ENCODE peak calls at places on chromosomes 12 and 14, in four cellular contexts. N is HEK293T, O is K562, R is HepG2. Z is an unnamed sample.

GRCh38 chr14:24307156-24307574 is 612 bp downstream of the CIDEB start:
- DNase-seq in N (no peak), O (no peak), R (no peak), Z (no peak)

GRCh38 chr12:80116735-80117134 is 17.4 kb downstream of the OTOGL start:
- DNase-seq in N (no peak), O (no peak), R (no peak), Z (no peak)

GRCh38 chr12:113594967-113595366 is 123.3 kb upstream of the LHX5 start:
- DNase-seq in N (no peak), O (no peak), R (no peak), Z (no peak)

GRCh38 chr12:47417146-47417545 is 288.7 kb downstream of the RPAP3 start:
- DNase-seq in N (no peak), O (no peak), R (no peak), Z (no peak)

GRCh38 chr14:91996951-91997371 is 42.9 kb downstream of the TRIP11 start:
- DNase-seq in N (peak; percentile 27), O (peak; percentile 14), R (peak; percentile 48), Z (no peak)

GRCh38 chr12:70709022-70709421 is 71.8 kb upstream of the PTPRB start:
- DNase-seq in N (no peak), O (no peak), R (no peak), Z (no peak)

GRCh38 chr14:73591690-73592448 is at the start of gene ACOT4:
- DNase-seq in N (no peak), O (no peak), R (no peak), Z (no peak)

GRCh38 chr12:50401383-50402155 is 884 bp downstream of the LARP4 start:
- DNase-seq in N (no peak), O (no peak), R (no peak), Z (no peak)

GRCh38 chr12:19285793-19286448 is 153.4 kb upstream of the AEBP2 start:
- DNase-seq in N (no peak), O (no peak), R (peak; percentile 21), Z (no peak)

GRCh38 chr12:108551556-108551955 is 9.4 kb downstream of the SART3 start:
- DNase-seq in N (no peak), O (no peak), R (no peak), Z (no peak)

GRCh38 chr14:103314496-103315277 is 19.4 kb upstream of the EIF5 start:
- DNase-seq in N (no peak), O (peak; percentile 61), R (peak; percentile 23), Z (no peak)

GRCh38 chr12:105317942-105318614 is 12.4 kb upstream of the C12orf75 start:
- DNase-seq in N (no peak), O (no peak), R (peak; percentile 90), Z (no peak)

GRCh38 chr12:124346425-124347168 is 51.7 kb downstream of the RFLNA start:
- DNase-seq in N (no peak), O (no peak), R (no peak), Z (no peak)

GRCh38 chr12:57239587-57240068 is 10.1 kb downstream of the SHMT2 start:
- DNase-seq in N (no peak), O (no peak), R (no peak), Z (no peak)

GRCh38 chr12:127558363-127558762 is 708.6 kb upstream of the TMEM132C start:
- DNase-seq in N (no peak), O (no peak), R (no peak), Z (no peak)

GRCh38 chr14:72751276-72752033 is 142.4 kb downstream of the DPF3 start:
- DNase-seq in N (no peak), O (no peak), R (no peak), Z (no peak)

GRCh38 chr14:59406454-59407245 is 58.5 kb downstream of the GPR135 start:
- DNase-seq in N (no peak), O (no peak), R (peak; percentile 66), Z (no peak)

GRCh38 chr12:92955997-92956663 is 27.0 kb upstream of the EEA1 start:
- DNase-seq in N (no peak), O (no peak), R (no peak), Z (no peak)

GRCh38 chr12:59381106-59381505 is 214.7 kb upstream of the SLC16A7 start:
- DNase-seq in N (no peak), O (no peak), R (no peak), Z (no peak)

GRCh38 chr12:41089438-41089837 is 98.7 kb upstream of the PDZRN4 start:
- DNase-seq in N (no peak), O (no peak), R (no peak), Z (no peak)

GRCh38 chr12:82672811-82673495 is 13.8 kb upstream of the TMTC2 start:
- DNase-seq in N (no peak), O (no peak), R (no peak), Z (no peak)

GRCh38 chr12:58105225-58106119 is 164.1 kb downstream of the ATP23 start:
- DNase-seq in N (no peak), O (no peak), R (no peak), Z (no peak)

GRCh38 chr12:122641976-122642375 is 61.2 kb downstream of the HCAR2 start:
- DNase-seq in N (no peak), O (no peak), R (no peak), Z (no peak)

GRCh38 chr14:86858043-86858442 is 1134.9 kb downstream of the GALC start:
- DNase-seq in N (no peak), O (no peak), R (no peak), Z (no peak)

GRCh38 chr12:53935562-53936341 is 2.9 kb upstream of the HOXC13 start:
- DNase-seq in N (no peak), O (no peak), R (no peak), Z (no peak)

GRCh38 chr12:132503611-132504204 is 13.8 kb downstream of the FBRSL1 start:
- DNase-seq in N (no peak), O (no peak), R (no peak), Z (no peak)

GRCh38 chr14:64337901-64338615 is 43.9 kb upstream of the ESR2 start:
- DNase-seq in N (peak; percentile 57), O (peak; percentile 20), R (peak; percentile 47), Z (no peak)

GRCh38 chr14:60561845-60562746 is 53.1 kb downstream of the SIX6 start:
- DNase-seq in N (peak; percentile 69), O (peak; percentile 20), R (peak; percentile 45), Z (peak; percentile 19)

GRCh38 chr14:68949236-68949965 is 29.7 kb downstream of the ACTN1 start:
- DNase-seq in N (no peak), O (no peak), R (no peak), Z (no peak)

GRCh38 chr14:68946423-68946822 is 32.7 kb downstream of the ACTN1 start:
- DNase-seq in N (no peak), O (no peak), R (no peak), Z (no peak)

GRCh38 chr14:68948686-68949085 is 30.4 kb downstream of the ACTN1 start:
- DNase-seq in N (no peak), O (no peak), R (no peak), Z (no peak)

GRCh38 chr14:68945585-68946289 is 33.4 kb downstream of the ACTN1 start:
- DNase-seq in N (no peak), O (peak; percentile 53), R (peak; percentile 72), Z (no peak)

GRCh38 chr14:68947802-68948201 is 31.3 kb downstream of the ACTN1 start:
- DNase-seq in N (no peak), O (no peak), R (no peak), Z (no peak)
- TF ChIP-seq FOXK2 in N (no peak), O (no peak), R (no peak), Z (no peak)

GRCh38 chr14:32635103-32635719 is 303.5 kb upstream of the NPAS3 start:
- DNase-seq in N (no peak), O (no peak), R (no peak), Z (no peak)
- TF ChIP-seq TARDBP in N (no peak), O (no peak), R (no peak), Z (no peak)

GRCh38 chr12:31002361-31002725 is 71.3 kb upstream of the DDX11 start:
- DNase-seq in N (no peak), O (no peak), R (no peak), Z (no peak)

GRCh38 chr12:31004666-31005065 is 69.0 kb upstream of the DDX11 start:
- DNase-seq in N (no peak), O (no peak), R (no peak), Z (no peak)

GRCh38 chr12:31002999-31003398 is 70.7 kb upstream of the DDX11 start:
- DNase-seq in N (no peak), O (no peak), R (no peak), Z (peak; percentile 23)

GRCh38 chr12:31005256-31005943 is 68.3 kb upstream of the DDX11 start:
- DNase-seq in N (no peak), O (no peak), R (no peak), Z (no peak)

GRCh38 chr12:31003861-31004640 is 69.6 kb upstream of the DDX11 start:
- DNase-seq in N (no peak), O (no peak), R (no peak), Z (no peak)
- TF ChIP-seq FOXK2 in N (no peak), O (no peak), R (no peak), Z (no peak)

GRCh38 chr14:105838591-105839424 is 312.4 kb downstream of the TMEM121 start:
- DNase-seq in N (no peak), O (no peak), R (no peak), Z (no peak)
- TF ChIP-seq TARDBP in N (no peak), O (no peak), R (no peak), Z (no peak)

GRCh38 chr12:30687265-30687986 is 8.2 kb downstream of the IPO8 start:
- DNase-seq in N (no peak), O (no peak), R (peak; percentile 8), Z (no peak)
- TF ChIP-seq FOXK2 in N (no peak), O (no peak), R (no peak), Z (no peak)

DNA sequence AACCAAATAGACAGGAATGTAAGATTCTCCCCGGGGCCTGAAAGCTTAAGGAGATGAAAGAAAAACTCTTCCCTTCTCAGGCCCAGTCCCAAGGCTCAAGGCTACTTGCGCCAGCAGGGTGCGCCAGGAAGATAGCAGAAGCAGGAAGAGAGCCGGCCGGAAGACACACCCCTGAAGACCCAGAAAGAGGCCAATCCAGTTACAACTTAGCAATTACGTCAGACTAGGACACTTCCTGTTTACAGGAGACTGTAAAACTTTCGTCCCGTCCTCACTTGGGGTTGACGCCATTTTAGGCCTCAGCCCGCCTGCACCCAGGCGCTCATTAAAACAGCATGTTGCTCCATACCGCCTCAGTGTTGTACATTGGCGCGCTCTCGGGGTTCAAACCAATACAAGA is 9.4 kb downstream of the COX16 start:
- DNase-seq in N (no peak), O (no peak), R (no peak), Z (no peak)
- TF ChIP-seq TARDBP in N (no peak), O (no peak), R (no peak), Z (no peak)

GRCh38 chr12:7638764-7639570 is 26.7 kb downstream of the APOBEC1 start:
- DNase-seq in N (peak; percentile 74), O (peak; percentile 66), R (peak; percentile 73), Z (peak; percentile 40)

GRCh38 chr12:7645395-7646177 is 20.1 kb downstream of the APOBEC1 start:
- DNase-seq in N (peak; percentile 26), O (peak; percentile 25), R (peak; percentile 6), Z (no peak)

GRCh38 chr12:7642287-7642686 is 23.4 kb downstream of the APOBEC1 start:
- DNase-seq in N (no peak), O (no peak), R (peak; percentile 9), Z (no peak)

GRCh38 chr12:7646178-7646475 is 19.6 kb downstream of the APOBEC1 start:
- DNase-seq in N (no peak), O (no peak), R (no peak), Z (no peak)

GRCh38 chr12:7642876-7643309 is 22.8 kb downstream of the APOBEC1 start:
- DNase-seq in N (no peak), O (no peak), R (peak; percentile 15), Z (no peak)
- TF ChIP-seq FOXK2 in N (no peak), O (no peak), R (no peak), Z (no peak)